ENCODE peak calls at places on chromosome 11, in four cellular contexts. Z, V, Q and M are unnamed samples.
A peak's percentile ranks its signal among the peaks of the same experiment; 100 is the strongest.

GRCh38 chr11:72848846-72849466 is 34.7 kb downstream of the ATG16L2 start:
- DNase-seq in Z (no peak), V (no peak), Q (peak; percentile 59), M (no peak)

GRCh38 chr11:85813721-85814120 is 2.8 kb upstream of the SYTL2 start:
- DNase-seq in Z (no peak), V (no peak), Q (no peak), M (no peak)

GRCh38 chr11:27673979-27674663 is 26.1 kb downstream of the BDNF start:
- DNase-seq in Z (no peak), V (no peak), Q (no peak), M (no peak)

GRCh38 chr11:101909087-101909486 is 5.7 kb upstream of the CEP126 start:
- DNase-seq in Z (no peak), V (no peak), Q (no peak), M (no peak)

GRCh38 chr11:45169310-45170072 is 23.1 kb downstream of the PRDM11 start:
- DNase-seq in Z (no peak), V (no peak), Q (no peak), M (no peak)

GRCh38 chr11:128522063-128522942 is 65.1 kb downstream of the ETS1 start:
- DNase-seq in Z (peak; percentile 76), V (peak; percentile 89), Q (peak; percentile 99), M (peak; percentile 95)

GRCh38 chr11:12761029-12761428 is 86.8 kb downstream of the TEAD1 start:
- DNase-seq in Z (no peak), V (no peak), Q (peak; percentile 52), M (no peak)

GRCh38 chr11:1196516-1197391 is 26.1 kb upstream of the MUC5B start:
- DNase-seq in Z (no peak), V (no peak), Q (no peak), M (no peak)

GRCh38 chr11:72793081-72793451 is 781 bp downstream of the STARD10 start:
- DNase-seq in Z (no peak), V (no peak), Q (no peak), M (no peak)

GRCh38 chr11:1203505-1204271 is 19.2 kb upstream of the MUC5B start:
- DNase-seq in Z (no peak), V (no peak), Q (no peak), M (no peak)

GRCh38 chr11:108221401-108221800 is 1.0 kb downstream of the NPAT start:
- DNase-seq in Z (no peak), V (no peak), Q (peak; percentile 48), M (no peak)

GRCh38 chr11:118841469-118842222 is 42.0 kb upstream of the CXCR5 start:
- DNase-seq in Z (no peak), V (no peak), Q (no peak), M (no peak)

GRCh38 chr11:19400296-19400695 is 159.6 kb upstream of the E2F8 start:
- DNase-seq in Z (no peak), V (no peak), Q (no peak), M (no peak)

GRCh38 chr11:2525941-2526807 is 81.4 kb downstream of the KCNQ1 start:
- DNase-seq in Z (no peak), V (no peak), Q (no peak), M (no peak)

GRCh38 chr11:74070713-74071506 is 62.0 kb upstream of the UCP3 start:
- DNase-seq in Z (no peak), V (no peak), Q (no peak), M (no peak)

GRCh38 chr11:119130662-119131061 is 9.3 kb downstream of the HINFP start:
- DNase-seq in Z (no peak), V (no peak), Q (peak; percentile 49), M (no peak)

GRCh38 chr11:123642435-123642834 is 12.0 kb downstream of the SCN3B start:
- DNase-seq in Z (no peak), V (no peak), Q (no peak), M (no peak)

GRCh38 chr11:612961-613300 is 2.8 kb downstream of the IRF7 start:
- DNase-seq in Z (no peak), V (no peak), Q (no peak), M (no peak)

GRCh38 chr11:67436459-67437081 is 912 bp downstream of the PTPRCAP start:
- DNase-seq in Z (peak; percentile 69), V (no peak), Q (peak; percentile 19), M (peak; percentile 32)

GRCh38 chr11:110219011-110219785 is 77.2 kb downstream of the RDX start:
- DNase-seq in Z (no peak), V (no peak), Q (no peak), M (no peak)

GRCh38 chr11:35548925-35549561 is 23.6 kb upstream of the PAMR1 start:
- DNase-seq in Z (no peak), V (peak; percentile 88), Q (peak; percentile 59), M (no peak)

GRCh38 chr11:73184953-73185671 is 33.0 kb upstream of the P2RY2 start:
- DNase-seq in Z (no peak), V (peak; percentile 41), Q (peak; percentile 61), M (peak; percentile 83)

GRCh38 chr11:5928811-5929210 is 13.2 kb upstream of the OR56A3 start:
- DNase-seq in Z (no peak), V (no peak), Q (no peak), M (no peak)

GRCh38 chr11:72969894-72970335 is 155.7 kb downstream of the ATG16L2 start:
- DNase-seq in Z (no peak), V (no peak), Q (peak; percentile 71), M (peak; percentile 4)

GRCh38 chr11:79691445-79691844 is 250.6 kb upstream of the TENM4 start:
- DNase-seq in Z (no peak), V (no peak), Q (no peak), M (no peak)

GRCh38 chr11:19055016-19055415 is 5.5 kb downstream of the MRGPRX2 start:
- DNase-seq in Z (no peak), V (no peak), Q (no peak), M (no peak)

GRCh38 chr11:131392528-131393255 is 22.3 kb downstream of the NTM start:
- DNase-seq in Z (peak; percentile 19), V (no peak), Q (no peak), M (no peak)

GRCh38 chr11:123166095-123166559 is 28.9 kb downstream of the CLMP start:
- DNase-seq in Z (peak; percentile 43), V (peak; percentile 29), Q (peak; percentile 96), M (peak; percentile 45)

GRCh38 chr11:126636911-126637799 is 281.7 kb downstream of the ST3GAL4 start:
- DNase-seq in Z (no peak), V (no peak), Q (no peak), M (peak; percentile 28)

GRCh38 chr11:12506502-12506921 is 129.1 kb downstream of the PARVA start:
- DNase-seq in Z (no peak), V (no peak), Q (peak; percentile 49), M (no peak)

GRCh38 chr11:96259053-96259837 is 83.8 kb downstream of the MAML2 start:
- DNase-seq in Z (no peak), V (no peak), Q (peak; percentile 79), M (peak; percentile 67)

GRCh38 chr11:25838918-25839611 is 492.9 kb upstream of the ANO3 start:
- DNase-seq in Z (no peak), V (no peak), Q (no peak), M (no peak)

GRCh38 chr11:76770642-76771445 is 12.3 kb upstream of the TSKU start:
- DNase-seq in Z (no peak), V (no peak), Q (peak; percentile 99), M (peak; percentile 77)

GRCh38 chr11:61598886-61599868 is 18.3 kb upstream of the SYT7 start:
- DNase-seq in Z (no peak), V (no peak), Q (peak; percentile 34), M (no peak)

GRCh38 chr11:35050596-35050995 is 88.4 kb upstream of the CD44 start:
- DNase-seq in Z (no peak), V (no peak), Q (peak; percentile 36), M (no peak)

GRCh38 chr11:8674859-8675258 is 7.6 kb downstream of the TRIM66 start:
- DNase-seq in Z (no peak), V (no peak), Q (no peak), M (no peak)

GRCh38 chr11:8672346-8672745 is 10.1 kb downstream of the TRIM66 start:
- DNase-seq in Z (no peak), V (no peak), Q (no peak), M (no peak)

GRCh38 chr11:8671651-8672062 is 10.8 kb downstream of the TRIM66 start:
- DNase-seq in Z (no peak), V (no peak), Q (no peak), M (no peak)

GRCh38 chr11:8676458-8676857 is 6.0 kb downstream of the TRIM66 start:
- DNase-seq in Z (no peak), V (no peak), Q (no peak), M (no peak)

GRCh38 chr11:8671242-8671641 is 11.2 kb downstream of the TRIM66 start:
- DNase-seq in Z (peak; percentile 77), V (peak; percentile 87), Q (peak; percentile 83), M (no peak)
- H3K14ac ChIP-seq in Z (no peak overlapping the region), V (no peak overlapping the region), Q (no peak overlapping the region), M (no peak overlapping the region)

GRCh38 chr11:105609832-105610781 is at the start of gene GRIA4:
- DNase-seq in Z (no peak), V (peak; percentile 64), Q (peak; percentile 88), M (no peak)
- H2BK12ac ChIP-seq in Z (peak within 1 kb of the TSS; percentile 83), V (no peak within 1 kb of the TSS), Q (no peak within 1 kb of the TSS), M (no peak within 1 kb of the TSS)

DNA sequence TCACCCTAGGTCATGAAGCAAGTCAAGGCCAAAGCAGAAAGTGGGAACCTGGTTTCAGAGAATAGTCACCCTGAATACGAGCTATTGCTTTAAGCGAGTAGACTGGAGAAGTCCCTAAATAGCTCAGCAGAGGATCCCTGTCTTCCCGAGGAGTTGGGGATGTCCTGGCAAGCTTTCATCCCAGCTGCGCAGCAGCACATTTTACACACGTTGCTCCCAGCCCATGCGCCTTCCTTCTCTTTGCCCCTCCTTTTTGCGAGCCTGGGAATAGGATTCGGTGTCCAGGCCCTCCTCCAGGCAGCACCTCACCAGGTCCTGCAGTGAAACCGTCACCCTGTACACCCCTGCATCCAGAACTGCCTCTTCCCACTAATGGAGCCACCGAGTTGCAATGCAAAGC is 19.0 kb downstream of the MPEG1 start:
- DNase-seq in Z (no peak), V (no peak), Q (no peak), M (no peak)
- H3K36me3 ChIP-seq in Z (peaks cover 7% of the 10 kb centered on the region), V (peaks cover 100% of the 10 kb centered on the region), Q (no peaks in the 10 kb centered on the region), M (peaks cover 27% of the 10 kb centered on the region)

DNA sequence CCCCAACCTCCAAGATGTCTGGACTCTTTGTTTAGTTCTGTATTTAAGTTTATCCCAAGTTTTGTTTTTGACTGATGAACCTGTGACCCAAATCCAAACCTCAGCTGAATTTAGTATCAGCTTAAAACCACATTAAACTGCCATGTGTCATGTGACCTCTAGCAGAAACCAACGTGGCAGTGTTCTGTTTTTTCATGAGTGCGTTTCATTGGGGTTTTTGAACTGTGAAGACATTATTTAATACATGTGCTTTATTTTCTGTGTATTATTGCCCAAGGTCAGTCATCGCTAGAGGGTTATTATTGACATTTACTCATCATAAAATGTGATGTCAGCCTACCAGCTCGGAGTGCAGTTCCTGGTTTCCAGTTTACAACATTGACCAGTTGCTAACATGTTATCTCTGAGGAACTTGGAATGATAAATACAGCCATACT is 1.8 kb downstream of the TLCD5 start:
- DNase-seq in Z (no peak), V (no peak), Q (peak; percentile 58), M (peak; percentile 62)
- H3K14ac ChIP-seq in Z (no peak overlapping the region), V (no peak overlapping the region), Q (no peak overlapping the region), M (no peak overlapping the region)

GRCh38 chr11:78365381-78365792 is 52.2 kb downstream of the GAB2 start:
- DNase-seq in Z (peak; percentile 74), V (peak; percentile 85), Q (no peak), M (peak; percentile 30)
- H2BK12ac ChIP-seq in Z (peak overlapping the region; percentile 18), V (no peak overlapping the region), Q (no peak overlapping the region), M (no peak overlapping the region)

GRCh38 chr11:9498457-9499078 is 37.8 kb downstream of the ZNF143 start:
- DNase-seq in Z (no peak), V (no peak), Q (no peak), M (no peak)
- H3K36me3 ChIP-seq in Z (peaks cover 13% of the 10 kb centered on the region), V (peaks cover 88% of the 10 kb centered on the region), Q (peaks cover 86% of the 10 kb centered on the region), M (peaks cover 32% of the 10 kb centered on the region)